ENCODE peak calls at places on chromosomes 1 and 21, in ten cellular contexts. One of them, this sample, is unnamed.

GRCh38 chr1:56190975-56191768 is 388.2 kb downstream of the PLPP3 start:
- DNase-seq in fibroblast of pulmonary artery: no peak
- DNase-seq in brain microvascular endothelial cell: peak; percentile 5
- DNase-seq in PC-3: peak; percentile 88
- DNase-seq in astrocyte of the spinal cord: peak; percentile 28
- DNase-seq in tibial nerve: no peak
- DNase-seq in heart right ventricle: no peak
- DNase-seq in kidney: no peak
- DNase-seq in astrocyte of the cerebellum: no peak
- DNase-seq in choroid plexus epithelial cell: no peak
- DNase-seq in this sample: peak; percentile 48

GRCh38 chr21:28734522-28735175 is 258.0 kb downstream of the LTN1 start:
- DNase-seq in fibroblast of pulmonary artery: no peak
- DNase-seq in brain microvascular endothelial cell: no peak
- DNase-seq in PC-3: no peak
- DNase-seq in astrocyte of the spinal cord: no peak
- DNase-seq in tibial nerve: no peak
- DNase-seq in heart right ventricle: no peak
- DNase-seq in kidney: no peak
- DNase-seq in astrocyte of the cerebellum: no peak
- DNase-seq in choroid plexus epithelial cell: no peak
- DNase-seq in this sample: no peak

GRCh38 chr21:41926807-41927171 is 27.0 kb downstream of the C2CD2 start:
- DNase-seq in fibroblast of pulmonary artery: no peak
- DNase-seq in brain microvascular endothelial cell: no peak
- DNase-seq in PC-3: no peak
- DNase-seq in astrocyte of the spinal cord: no peak
- DNase-seq in tibial nerve: no peak
- DNase-seq in heart right ventricle: no peak
- DNase-seq in kidney: no peak
- DNase-seq in astrocyte of the cerebellum: no peak
- DNase-seq in choroid plexus epithelial cell: no peak
- DNase-seq in this sample: no peak

GRCh38 chr1:72845342-72845741 is 563.0 kb upstream of the NEGR1 start:
- DNase-seq in fibroblast of pulmonary artery: peak; percentile 23
- DNase-seq in brain microvascular endothelial cell: peak; percentile 1
- DNase-seq in PC-3: peak; percentile 60
- DNase-seq in astrocyte of the spinal cord: peak; percentile 28
- DNase-seq in tibial nerve: no peak
- DNase-seq in heart right ventricle: no peak
- DNase-seq in kidney: no peak
- DNase-seq in astrocyte of the cerebellum: peak; percentile 5
- DNase-seq in choroid plexus epithelial cell: peak; percentile 7
- DNase-seq in this sample: peak; percentile 37

GRCh38 chr1:11787251-11787803 is 18.4 kb downstream of the MTHFR start:
- DNase-seq in fibroblast of pulmonary artery: peak; percentile 60
- DNase-seq in brain microvascular endothelial cell: no peak
- DNase-seq in PC-3: peak; percentile 45
- DNase-seq in astrocyte of the spinal cord: peak; percentile 29
- DNase-seq in tibial nerve: peak; percentile 57
- DNase-seq in heart right ventricle: peak; percentile 65
- DNase-seq in kidney: peak; percentile 90
- DNase-seq in astrocyte of the cerebellum: no peak
- DNase-seq in choroid plexus epithelial cell: peak; percentile 67
- DNase-seq in this sample: peak; percentile 82

GRCh38 chr1:242723044-242723742 is 198.7 kb upstream of the PLD5 start:
- DNase-seq in fibroblast of pulmonary artery: no peak
- DNase-seq in brain microvascular endothelial cell: no peak
- DNase-seq in PC-3: no peak
- DNase-seq in astrocyte of the spinal cord: no peak
- DNase-seq in tibial nerve: no peak
- DNase-seq in heart right ventricle: no peak
- DNase-seq in kidney: no peak
- DNase-seq in astrocyte of the cerebellum: no peak
- DNase-seq in choroid plexus epithelial cell: no peak
- DNase-seq in this sample: no peak

GRCh38 chr21:37128069-37128468 is 55.0 kb downstream of the TTC3 start:
- DNase-seq in fibroblast of pulmonary artery: no peak
- DNase-seq in brain microvascular endothelial cell: no peak
- DNase-seq in PC-3: peak; percentile 71
- DNase-seq in astrocyte of the spinal cord: no peak
- DNase-seq in tibial nerve: no peak
- DNase-seq in heart right ventricle: no peak
- DNase-seq in kidney: no peak
- DNase-seq in astrocyte of the cerebellum: peak; percentile 11
- DNase-seq in choroid plexus epithelial cell: no peak
- DNase-seq in this sample: no peak

GRCh38 chr1:95532335-95532734 is 298.3 kb downstream of the RWDD3 start:
- DNase-seq in fibroblast of pulmonary artery: no peak
- DNase-seq in brain microvascular endothelial cell: no peak
- DNase-seq in PC-3: peak; percentile 6
- DNase-seq in astrocyte of the spinal cord: no peak
- DNase-seq in tibial nerve: no peak
- DNase-seq in heart right ventricle: no peak
- DNase-seq in kidney: no peak
- DNase-seq in astrocyte of the cerebellum: no peak
- DNase-seq in choroid plexus epithelial cell: no peak
- DNase-seq in this sample: no peak

GRCh38 chr1:118986839-118987430 is 1.2 kb downstream of the TBX15 start:
- DNase-seq in fibroblast of pulmonary artery: no peak
- DNase-seq in brain microvascular endothelial cell: no peak
- DNase-seq in PC-3: no peak
- DNase-seq in astrocyte of the spinal cord: no peak
- DNase-seq in tibial nerve: no peak
- DNase-seq in heart right ventricle: no peak
- DNase-seq in kidney: no peak
- DNase-seq in astrocyte of the cerebellum: no peak
- DNase-seq in choroid plexus epithelial cell: peak; percentile 47
- DNase-seq in this sample: peak; percentile 50

GRCh38 chr1:118989878-118990378 is 1.8 kb upstream of the TBX15 start:
- DNase-seq in fibroblast of pulmonary artery: peak; percentile 43
- DNase-seq in brain microvascular endothelial cell: peak; percentile 80
- DNase-seq in PC-3: no peak
- DNase-seq in astrocyte of the spinal cord: peak; percentile 55
- DNase-seq in tibial nerve: no peak
- DNase-seq in heart right ventricle: no peak
- DNase-seq in kidney: no peak
- DNase-seq in astrocyte of the cerebellum: no peak
- DNase-seq in choroid plexus epithelial cell: peak; percentile 57
- DNase-seq in this sample: peak; percentile 75

GRCh38 chr1:118987431-118988185 is 535 bp downstream of the TBX15 start:
- DNase-seq in fibroblast of pulmonary artery: no peak
- DNase-seq in brain microvascular endothelial cell: no peak
- DNase-seq in PC-3: no peak
- DNase-seq in astrocyte of the spinal cord: peak; percentile 35
- DNase-seq in tibial nerve: no peak
- DNase-seq in heart right ventricle: no peak
- DNase-seq in kidney: no peak
- DNase-seq in astrocyte of the cerebellum: no peak
- DNase-seq in choroid plexus epithelial cell: peak; percentile 84
- DNase-seq in this sample: peak; percentile 61

GRCh38 chr1:118989006-118989736 is 1.0 kb upstream of the TBX15 start:
- DNase-seq in fibroblast of pulmonary artery: no peak
- DNase-seq in brain microvascular endothelial cell: peak; percentile 73
- DNase-seq in PC-3: no peak
- DNase-seq in astrocyte of the spinal cord: peak; percentile 47
- DNase-seq in tibial nerve: no peak
- DNase-seq in heart right ventricle: no peak
- DNase-seq in kidney: no peak
- DNase-seq in astrocyte of the cerebellum: no peak
- DNase-seq in choroid plexus epithelial cell: peak; percentile 69
- DNase-seq in this sample: no peak

DNA sequence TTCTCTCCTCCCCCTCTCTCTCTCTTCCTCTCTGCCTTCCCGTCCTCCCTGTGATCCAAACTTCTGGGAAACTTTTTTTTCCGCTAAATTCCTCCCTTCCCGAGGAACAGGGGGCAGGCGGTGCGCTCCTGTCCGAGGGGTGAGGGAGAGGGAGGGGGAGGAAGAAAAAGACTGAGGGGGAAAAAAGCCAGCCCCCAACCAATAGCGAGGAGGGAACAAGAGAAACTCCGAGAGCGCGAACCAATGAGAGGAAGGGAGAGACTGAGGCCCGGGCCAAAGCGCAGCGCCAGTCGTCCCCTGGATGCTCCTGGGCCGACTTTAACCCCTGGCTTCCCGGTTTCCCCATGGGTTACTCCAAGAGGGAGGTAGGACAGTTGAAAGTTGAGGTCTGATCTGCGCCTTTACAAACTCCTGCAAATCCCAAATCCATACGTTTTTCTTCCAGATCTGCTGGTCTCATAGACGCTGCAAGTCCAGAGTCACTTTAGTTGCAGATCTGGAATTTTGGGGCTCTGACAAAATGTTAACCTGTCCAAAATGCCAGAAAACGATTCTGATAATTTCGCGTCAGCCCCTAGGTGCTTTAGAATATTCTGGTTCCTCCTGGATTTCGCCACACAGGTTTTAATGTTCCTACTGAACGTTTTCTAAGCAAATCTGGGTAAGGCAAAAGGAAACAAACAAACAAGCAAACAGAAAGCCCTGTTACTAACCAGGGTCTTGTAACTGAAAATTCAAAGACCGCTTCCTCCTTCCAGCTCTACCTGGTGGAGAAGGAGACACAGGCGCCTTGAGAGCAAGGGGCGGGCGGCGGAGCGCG is at the start of gene TBX15:
- DNase-seq in fibroblast of pulmonary artery: no peak
- DNase-seq in brain microvascular endothelial cell: peak; percentile 77
- DNase-seq in PC-3: no peak
- DNase-seq in astrocyte of the spinal cord: peak; percentile 64
- DNase-seq in tibial nerve: no peak
- DNase-seq in heart right ventricle: no peak
- DNase-seq in kidney: no peak
- DNase-seq in astrocyte of the cerebellum: no peak
- DNase-seq in choroid plexus epithelial cell: peak; percentile 81
- DNase-seq in this sample: no peak
- H3K4me3 ChIP-seq in fibroblast of pulmonary artery: peak within 1 kb of the TSS; percentile 41
- H3K4me3 ChIP-seq in brain microvascular endothelial cell: peak within 1 kb of the TSS; percentile 64
- H3K4me3 ChIP-seq in PC-3: no peak within 1 kb of the TSS
- H3K4me3 ChIP-seq in astrocyte of the spinal cord: peak within 1 kb of the TSS; percentile 62
- H3K4me3 ChIP-seq in tibial nerve: peak within 1 kb of the TSS; percentile 50
- H3K4me3 ChIP-seq in heart right ventricle: peak within 1 kb of the TSS; percentile 50
- H3K4me3 ChIP-seq in kidney: peak within 1 kb of the TSS; percentile 43
- H3K4me3 ChIP-seq in astrocyte of the cerebellum: peak within 1 kb of the TSS; percentile 39
- H3K4me3 ChIP-seq in choroid plexus epithelial cell: peak within 1 kb of the TSS; percentile 89
- H3K4me3 ChIP-seq in this sample: peak within 1 kb of the TSS; percentile 39

GRCh38 chr1:65792671-65793358 is at the start of gene PDE4B:
- DNase-seq in fibroblast of pulmonary artery: peak; percentile 16
- DNase-seq in brain microvascular endothelial cell: peak; percentile 3
- DNase-seq in PC-3: no peak
- DNase-seq in astrocyte of the spinal cord: peak; percentile 43
- DNase-seq in tibial nerve: no peak
- DNase-seq in heart right ventricle: peak; percentile 17
- DNase-seq in kidney: peak; percentile 53
- DNase-seq in astrocyte of the cerebellum: no peak
- DNase-seq in choroid plexus epithelial cell: peak; percentile 27
- DNase-seq in this sample: no peak
- H3K4me3 ChIP-seq in fibroblast of pulmonary artery: peak within 1 kb of the TSS; percentile 35
- H3K4me3 ChIP-seq in brain microvascular endothelial cell: peak within 1 kb of the TSS; percentile 53
- H3K4me3 ChIP-seq in PC-3: no peak within 1 kb of the TSS
- H3K4me3 ChIP-seq in astrocyte of the spinal cord: peak within 1 kb of the TSS; percentile 46
- H3K4me3 ChIP-seq in tibial nerve: peak within 1 kb of the TSS; percentile 21
- H3K4me3 ChIP-seq in heart right ventricle: peak within 1 kb of the TSS; percentile 33
- H3K4me3 ChIP-seq in kidney: no peak within 1 kb of the TSS
- H3K4me3 ChIP-seq in astrocyte of the cerebellum: peak within 1 kb of the TSS; percentile 46
- H3K4me3 ChIP-seq in choroid plexus epithelial cell: peak within 1 kb of the TSS; percentile 51
- H3K4me3 ChIP-seq in this sample: peak within 1 kb of the TSS; percentile 38

GRCh38 chr1:154867841-154868610 is 2.1 kb downstream of the KCNN3 start:
- DNase-seq in fibroblast of pulmonary artery: no peak
- DNase-seq in brain microvascular endothelial cell: no peak
- DNase-seq in PC-3: no peak
- DNase-seq in astrocyte of the spinal cord: no peak
- DNase-seq in tibial nerve: no peak
- DNase-seq in heart right ventricle: no peak
- DNase-seq in kidney: peak; percentile 66
- DNase-seq in astrocyte of the cerebellum: no peak
- DNase-seq in choroid plexus epithelial cell: no peak
- DNase-seq in this sample: no peak

GRCh38 chr1:154864189-154864985 is 5.7 kb downstream of the KCNN3 start:
- DNase-seq in fibroblast of pulmonary artery: no peak
- DNase-seq in brain microvascular endothelial cell: no peak
- DNase-seq in PC-3: no peak
- DNase-seq in astrocyte of the spinal cord: no peak
- DNase-seq in tibial nerve: no peak
- DNase-seq in heart right ventricle: no peak
- DNase-seq in kidney: no peak
- DNase-seq in astrocyte of the cerebellum: no peak
- DNase-seq in choroid plexus epithelial cell: no peak
- DNase-seq in this sample: no peak

GRCh38 chr1:154866995-154867795 is 2.9 kb downstream of the KCNN3 start:
- DNase-seq in fibroblast of pulmonary artery: peak; percentile 74
- DNase-seq in brain microvascular endothelial cell: peak; percentile 83
- DNase-seq in PC-3: peak; percentile 79
- DNase-seq in astrocyte of the spinal cord: peak; percentile 79
- DNase-seq in tibial nerve: no peak
- DNase-seq in heart right ventricle: no peak
- DNase-seq in kidney: peak; percentile 75
- DNase-seq in astrocyte of the cerebellum: peak; percentile 43
- DNase-seq in choroid plexus epithelial cell: peak; percentile 84
- DNase-seq in this sample: peak; percentile 69

GRCh38 chr1:154865442-154866256 is 4.4 kb downstream of the KCNN3 start:
- DNase-seq in fibroblast of pulmonary artery: no peak
- DNase-seq in brain microvascular endothelial cell: no peak
- DNase-seq in PC-3: no peak
- DNase-seq in astrocyte of the spinal cord: no peak
- DNase-seq in tibial nerve: no peak
- DNase-seq in heart right ventricle: no peak
- DNase-seq in kidney: no peak
- DNase-seq in astrocyte of the cerebellum: no peak
- DNase-seq in choroid plexus epithelial cell: no peak
- DNase-seq in this sample: no peak

DNA sequence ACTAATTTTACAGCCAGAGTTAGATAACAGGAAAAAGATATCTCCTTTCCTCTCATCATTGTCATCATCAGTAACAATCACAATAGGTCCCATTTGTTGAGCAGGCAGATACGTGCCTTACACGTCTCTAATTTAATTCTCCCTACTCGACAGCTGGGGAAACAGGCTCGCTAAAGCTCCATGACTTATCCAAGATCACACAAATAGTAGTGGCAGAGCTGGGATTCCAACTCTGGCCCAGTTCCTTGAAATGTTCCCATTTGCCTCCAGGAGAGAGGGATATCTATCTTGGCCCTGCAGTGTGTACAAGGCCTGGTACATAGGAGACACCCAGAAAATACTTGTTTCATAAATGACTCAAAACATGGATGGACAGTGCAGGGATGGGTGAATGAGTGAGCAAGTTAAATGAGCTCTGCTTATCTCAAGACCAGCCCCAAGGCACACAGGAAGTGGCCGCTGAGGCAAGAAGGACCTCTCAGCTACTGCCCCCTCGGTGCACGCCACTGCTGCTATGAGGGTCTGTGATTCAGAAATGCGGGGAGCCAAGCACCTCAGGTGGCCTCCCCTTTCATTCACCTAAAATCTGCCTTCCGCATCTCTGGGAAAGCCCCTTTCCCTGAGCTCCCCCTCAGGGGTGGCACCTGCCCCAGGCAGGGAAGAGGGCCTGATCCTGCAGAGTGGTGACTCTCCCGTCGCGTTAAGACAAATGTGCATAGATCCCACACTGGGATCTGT is 3.7 kb downstream of the KCNN3 start:
- DNase-seq in fibroblast of pulmonary artery: peak; percentile 14
- DNase-seq in brain microvascular endothelial cell: peak; percentile 60
- DNase-seq in PC-3: no peak
- DNase-seq in astrocyte of the spinal cord: peak; percentile 32
- DNase-seq in tibial nerve: no peak
- DNase-seq in heart right ventricle: no peak
- DNase-seq in kidney: no peak
- DNase-seq in astrocyte of the cerebellum: no peak
- DNase-seq in choroid plexus epithelial cell: peak; percentile 48
- DNase-seq in this sample: peak; percentile 21
- H3K4me3 ChIP-seq in fibroblast of pulmonary artery: no peak overlapping the region
- H3K4me3 ChIP-seq in brain microvascular endothelial cell: no peak overlapping the region
- H3K4me3 ChIP-seq in PC-3: peak overlapping the region; percentile 20
- H3K4me3 ChIP-seq in astrocyte of the spinal cord: no peak overlapping the region
- H3K4me3 ChIP-seq in tibial nerve: no peak overlapping the region
- H3K4me3 ChIP-seq in heart right ventricle: peak overlapping the region; percentile 61
- H3K4me3 ChIP-seq in kidney: no peak overlapping the region
- H3K4me3 ChIP-seq in astrocyte of the cerebellum: no peak overlapping the region
- H3K4me3 ChIP-seq in choroid plexus epithelial cell: no peak overlapping the region
- H3K4me3 ChIP-seq in this sample: no peak overlapping the region

GRCh38 chr1:205340674-205341073 is 16.0 kb downstream of the KLHDC8A start:
- DNase-seq in fibroblast of pulmonary artery: no peak
- DNase-seq in brain microvascular endothelial cell: no peak
- DNase-seq in PC-3: no peak
- DNase-seq in astrocyte of the spinal cord: no peak
- DNase-seq in tibial nerve: no peak
- DNase-seq in heart right ventricle: no peak
- DNase-seq in kidney: peak; percentile 4
- DNase-seq in astrocyte of the cerebellum: no peak
- DNase-seq in choroid plexus epithelial cell: no peak
- DNase-seq in this sample: no peak

GRCh38 chr1:205344010-205344808 is 12.5 kb downstream of the KLHDC8A start:
- DNase-seq in fibroblast of pulmonary artery: no peak
- DNase-seq in brain microvascular endothelial cell: no peak
- DNase-seq in PC-3: no peak
- DNase-seq in astrocyte of the spinal cord: no peak
- DNase-seq in tibial nerve: no peak
- DNase-seq in heart right ventricle: no peak
- DNase-seq in kidney: peak; percentile 81
- DNase-seq in astrocyte of the cerebellum: no peak
- DNase-seq in choroid plexus epithelial cell: no peak
- DNase-seq in this sample: no peak

GRCh38 chr1:205346956-205347574 is 9.7 kb downstream of the KLHDC8A start:
- DNase-seq in fibroblast of pulmonary artery: no peak
- DNase-seq in brain microvascular endothelial cell: no peak
- DNase-seq in PC-3: peak; percentile 48
- DNase-seq in astrocyte of the spinal cord: no peak
- DNase-seq in tibial nerve: no peak
- DNase-seq in heart right ventricle: no peak
- DNase-seq in kidney: peak; percentile 3
- DNase-seq in astrocyte of the cerebellum: no peak
- DNase-seq in choroid plexus epithelial cell: no peak
- DNase-seq in this sample: no peak

GRCh38 chr1:205345761-205346160 is 11.0 kb downstream of the KLHDC8A start:
- DNase-seq in fibroblast of pulmonary artery: no peak
- DNase-seq in brain microvascular endothelial cell: no peak
- DNase-seq in PC-3: no peak
- DNase-seq in astrocyte of the spinal cord: no peak
- DNase-seq in tibial nerve: no peak
- DNase-seq in heart right ventricle: no peak
- DNase-seq in kidney: peak; percentile 8
- DNase-seq in astrocyte of the cerebellum: no peak
- DNase-seq in choroid plexus epithelial cell: no peak
- DNase-seq in this sample: no peak

GRCh38 chr1:205343431-205344009 is 13.2 kb downstream of the KLHDC8A start:
- DNase-seq in fibroblast of pulmonary artery: no peak
- DNase-seq in brain microvascular endothelial cell: no peak
- DNase-seq in PC-3: no peak
- DNase-seq in astrocyte of the spinal cord: no peak
- DNase-seq in tibial nerve: no peak
- DNase-seq in heart right ventricle: no peak
- DNase-seq in kidney: peak; percentile 68
- DNase-seq in astrocyte of the cerebellum: no peak
- DNase-seq in choroid plexus epithelial cell: no peak
- DNase-seq in this sample: no peak
- H3K4me3 ChIP-seq in fibroblast of pulmonary artery: no peak overlapping the region
- H3K4me3 ChIP-seq in brain microvascular endothelial cell: peak overlapping the region; percentile 27
- H3K4me3 ChIP-seq in PC-3: peak overlapping the region; percentile 59
- H3K4me3 ChIP-seq in astrocyte of the spinal cord: no peak overlapping the region
- H3K4me3 ChIP-seq in tibial nerve: peak overlapping the region; percentile 40
- H3K4me3 ChIP-seq in heart right ventricle: peak overlapping the region; percentile 40
- H3K4me3 ChIP-seq in kidney: no peak overlapping the region
- H3K4me3 ChIP-seq in astrocyte of the cerebellum: peak overlapping the region; percentile 15
- H3K4me3 ChIP-seq in choroid plexus epithelial cell: peak overlapping the region; percentile 20
- H3K4me3 ChIP-seq in this sample: no peak overlapping the region

This sample was measured in cardiac fibroblast.